ENCODE peak calls at places on chromosome 22, in six cellular contexts. L, Z, O, J, S and N are unnamed samples.

GRCh38 chr22:26259510-26259909 is 90.2 kb downstream of the SEZ6L start:
- DNase-seq in S (no peak), L (peak), O (no peak), Z (peak), J (no peak), N (no peak)

GRCh38 chr22:24693359-24693758 is 81.2 kb downstream of the PIWIL3 start:
- DNase-seq in L (no peak), J (no peak), S (no peak), Z (no peak), O (no peak), N (no peak)

GRCh38 chr22:44758354-44758969 is 6.1 kb downstream of the ARHGAP8 start:
- DNase-seq in O (no peak), J (no peak), Z (no peak), L (no peak), S (no peak), N (no peak)

GRCh38 chr22:47194476-47195155 is 432.2 kb downstream of the TBC1D22A start:
- DNase-seq in O (no peak), J (peak), L (no peak), S (peak), Z (no peak), N (no peak)

GRCh38 chr22:29706991-29707390 is 12.8 kb upstream of the CABP7 start:
- DNase-seq in O (no peak), L (no peak), J (no peak), Z (no peak), S (no peak), N (no peak)

GRCh38 chr22:19373450-19373849 is 58.1 kb downstream of the HIRA start:
- DNase-seq in Z (no peak), J (no peak), L (no peak), O (no peak), S (no peak), N (no peak)

GRCh38 chr22:17562906-17563870 is at the start of gene SLC25A18:
- DNase-seq in S (peak), O (no peak), Z (no peak), L (no peak), J (peak), N (no peak)

GRCh38 chr22:31691408-31691807 is 29.4 kb upstream of the PISD start:
- DNase-seq in L (no peak), S (no peak), O (no peak), J (no peak), Z (no peak), N (no peak)

GRCh38 chr22:48919851-48920589 is 907.7 kb downstream of the BRD1 start:
- DNase-seq in O (no peak), J (peak), L (no peak), Z (no peak), S (peak), N (no peak)

GRCh38 chr22:50251472-50252054 is 498 bp upstream of the HDAC10 start:
- DNase-seq in L (no peak), Z (peak), S (peak), O (no peak), J (no peak), N (no peak)

GRCh38 chr22:20738394-20739089 is 35.4 kb upstream of the SERPIND1 start:
- DNase-seq in S (no peak), O (no peak), Z (no peak), L (no peak), J (no peak), N (no peak)

GRCh38 chr22:49087163-49087562 is 740.5 kb downstream of the BRD1 start:
- DNase-seq in S (no peak), L (no peak), O (no peak), J (no peak), Z (no peak), N (no peak)

GRCh38 chr22:24834845-24835570 is 29.0 kb downstream of the SGSM1 start:
- DNase-seq in L (peak), O (no peak), Z (peak), S (no peak), J (peak), N (no peak)

GRCh38 chr22:26461188-26461810 is 22.3 kb downstream of the HPS4 start:
- DNase-seq in J (peak), Z (peak), L (peak), O (peak), S (peak), N (no peak)

GRCh38 chr22:46084376-46084775 is 66.0 kb upstream of the PPARA start:
- DNase-seq in S (peak), J (no peak), Z (no peak), L (no peak), O (no peak), N (no peak)

GRCh38 chr22:35258144-35258988 is 1.1 kb downstream of the HMGXB4 start:
- DNase-seq in J (peak), L (peak), O (no peak), S (no peak), Z (peak), N (no peak)

GRCh38 chr22:28769394-28770085 is 3.0 kb upstream of the CCDC117 start:
- DNase-seq in S (no peak), Z (no peak), J (no peak), O (no peak), L (no peak), N (no peak)

GRCh38 chr22:28112548-28113043 is 193.5 kb upstream of the PITPNB start:
- DNase-seq in L (peak), O (peak), S (no peak), J (no peak), Z (peak), N (no peak)

GRCh38 chr22:29674121-29674520 is 45.7 kb upstream of the CABP7 start:
- DNase-seq in O (no peak), S (no peak), Z (no peak), J (no peak), L (no peak), N (no peak)

GRCh38 chr22:46734830-46735453 is 3.1 kb downstream of the CERK start:
- DNase-seq in Z (peak), J (peak), L (no peak), S (no peak), O (peak), N (no peak)

GRCh38 chr22:23774922-23775436 is 2.3 kb downstream of the MMP11 start:
- DNase-seq in J (no peak), Z (no peak), S (no peak), O (no peak), L (no peak), N (no peak)

GRCh38 chr22:45917146-45917545 is 59.8 kb downstream of the WNT7B start:
- DNase-seq in J (no peak), L (no peak), Z (no peak), S (no peak), O (no peak), N (no peak)

GRCh38 chr22:50697667-50698506 is 25.3 kb downstream of the SHANK3 start:
- DNase-seq in J (peak), S (peak), Z (no peak), O (no peak), L (no peak), N (no peak)

GRCh38 chr22:38246692-38247091 is 26.1 kb downstream of the TMEM184B start:
- DNase-seq in O (no peak), L (no peak), J (peak), S (peak), Z (no peak), N (no peak)

GRCh38 chr22:18110194-18110943 is at the start of gene TUBA8:
- DNase-seq in L (peak), Z (peak), S (peak), O (peak), J (peak), N (no peak)

GRCh38 chr22:35348026-35348590 is 32.8 kb upstream of the HMOX1 start:
- DNase-seq in L (no peak), J (no peak), Z (no peak), O (no peak), S (peak), N (no peak)

GRCh38 chr22:46280999-46281623 is 13.3 kb downstream of the TTC38 start:
- DNase-seq in J (peak), Z (peak), O (no peak), L (no peak), S (no peak), N (no peak)

GRCh38 chr22:22810018-22810427 is 77.6 kb upstream of the IGLL5 start:
- DNase-seq in O (peak), Z (peak), L (peak), S (no peak), J (peak), N (no peak)

GRCh38 chr22:36763576-36763975 is 12.3 kb downstream of the IFT27 start:
- DNase-seq in O (no peak), J (no peak), L (peak), S (no peak), Z (no peak), N (no peak)

GRCh38 chr22:37098976-37099577 is 10.4 kb downstream of the TMPRSS6 start:
- DNase-seq in O (no peak), J (no peak), Z (no peak), L (no peak), S (no peak), N (no peak)

GRCh38 chr22:22099833-22100812 is 117.5 kb upstream of the TOP3B start:
- DNase-seq in Z (no peak), O (no peak), J (no peak), L (no peak), S (no peak), N (no peak)